ENCODE peak calls at places on chromosomes 11 and 22, in seven cellular contexts. D, R, N, U, A, E and Z are unnamed samples.

GRCh38 chr22:35556666-35557065 is 16.0 kb downstream of the RASD2 start:
- DNase-seq in U (no peak), N (peak), A (no peak), E (no peak), D (no peak), R (no peak), Z (no peak)

GRCh38 chr11:134132808-134133207 is 63.9 kb downstream of the JAM3 start:
- DNase-seq in A (peak), D (no peak), E (no peak), U (no peak), N (peak), R (no peak), Z (peak)

GRCh38 chr22:32329202-32329645 is 28.4 kb upstream of the RFPL3 start:
- DNase-seq in R (no peak), N (no peak), D (no peak), A (no peak), U (peak), E (no peak), Z (no peak)

GRCh38 chr22:48943567-48944432 is 883.9 kb downstream of the BRD1 start:
- DNase-seq in R (no peak), E (peak), A (no peak), D (no peak), U (peak), N (peak), Z (no peak)

GRCh38 chr11:14381968-14382367 is 23.0 kb upstream of the RRAS2 start:
- DNase-seq in N (no peak), A (no peak), U (no peak), E (no peak), R (no peak), D (no peak), Z (peak)

GRCh38 chr11:406796-407650 is 7.8 kb downstream of the SIGIRR start:
- DNase-seq in R (peak), N (peak), E (no peak), A (peak), U (peak), D (peak), Z (peak)

GRCh38 chr22:46918197-46918596 is 155.7 kb downstream of the TBC1D22A start:
- DNase-seq in A (no peak), R (no peak), E (no peak), D (no peak), N (no peak), U (peak), Z (no peak)

GRCh38 chr11:131685906-131686305 is 315.5 kb downstream of the NTM start:
- DNase-seq in U (peak), E (no peak), D (no peak), A (no peak), N (no peak), R (no peak), Z (no peak)

GRCh38 chr11:62716816-62717215 is 9.3 kb downstream of the GNG3 start:
- DNase-seq in A (no peak), N (no peak), E (no peak), R (no peak), U (no peak), D (no peak), Z (no peak)

GRCh38 chr11:132588366-132588765 is 943.9 kb downstream of the OPCML start:
- DNase-seq in D (no peak), E (no peak), U (no peak), A (peak), N (peak), R (no peak), Z (peak)

GRCh38 chr11:113111156-113111555 is 149.9 kb downstream of the NCAM1 start:
- DNase-seq in R (no peak), D (no peak), A (no peak), N (no peak), U (no peak), E (no peak), Z (no peak)